ENCODE peak calls at places on chromosomes 7 and 10, in seven cellular contexts. One of them, this sample, is unnamed.

GRCh38 chr7:151923097-151923876 is 33.0 kb upstream of the GALNTL5 start:
- DNase-seq in stimulated activated CD8-positive, alpha-beta memory T cell treated with anti-CD3 and anti-CD28 coated beads, Interleukin-4, amount 100 ng/mL, for 1 hour: no peak
- DNase-seq in gastrocnemius medialis: peak
- DNase-seq in Kasumi-1: no peak
- DNase-seq in renal cortical epithelial cell: no peak
- DNase-seq in H9: no peak
- DNase-seq in cardiac muscle cell: no peak
- DNase-seq in this sample: no peak

GRCh38 chr10:127928021-127928806 is 21.3 kb downstream of the PTPRE start:
- DNase-seq in stimulated activated CD8-positive, alpha-beta memory T cell treated with anti-CD3 and anti-CD28 coated beads, Interleukin-4, amount 100 ng/mL, for 1 hour: no peak
- DNase-seq in Kasumi-1: no peak
- DNase-seq in gastrocnemius medialis: no peak
- DNase-seq in renal cortical epithelial cell: peak
- DNase-seq in H9: no peak
- DNase-seq in cardiac muscle cell: no peak
- DNase-seq in this sample: no peak

GRCh38 chr7:921581-922333 is 32.7 kb downstream of the ADAP1 start:
- DNase-seq in Kasumi-1: no peak
- DNase-seq in H9: no peak
- DNase-seq in renal cortical epithelial cell: no peak
- DNase-seq in cardiac muscle cell: no peak
- DNase-seq in gastrocnemius medialis: peak
- DNase-seq in stimulated activated CD8-positive, alpha-beta memory T cell treated with anti-CD3 and anti-CD28 coated beads, Interleukin-4, amount 100 ng/mL, for 1 hour: no peak
- DNase-seq in this sample: peak

GRCh38 chr10:12704488-12704887 is 297.0 kb downstream of the CCDC3 start:
- DNase-seq in stimulated activated CD8-positive, alpha-beta memory T cell treated with anti-CD3 and anti-CD28 coated beads, Interleukin-4, amount 100 ng/mL, for 1 hour: no peak
- DNase-seq in renal cortical epithelial cell: no peak
- DNase-seq in H9: no peak
- DNase-seq in cardiac muscle cell: no peak
- DNase-seq in Kasumi-1: no peak
- DNase-seq in gastrocnemius medialis: no peak
- DNase-seq in this sample: no peak

GRCh38 chr7:104807676-104808075 is 206.3 kb upstream of the KMT2E start:
- DNase-seq in stimulated activated CD8-positive, alpha-beta memory T cell treated with anti-CD3 and anti-CD28 coated beads, Interleukin-4, amount 100 ng/mL, for 1 hour: no peak
- DNase-seq in cardiac muscle cell: no peak
- DNase-seq in Kasumi-1: no peak
- DNase-seq in gastrocnemius medialis: no peak
- DNase-seq in renal cortical epithelial cell: no peak
- DNase-seq in H9: no peak
- DNase-seq in this sample: no peak

GRCh38 chr7:152925412-152926147 is 166.0 kb downstream of the ACTR3B start:
- DNase-seq in Kasumi-1: no peak
- DNase-seq in renal cortical epithelial cell: no peak
- DNase-seq in stimulated activated CD8-positive, alpha-beta memory T cell treated with anti-CD3 and anti-CD28 coated beads, Interleukin-4, amount 100 ng/mL, for 1 hour: no peak
- DNase-seq in gastrocnemius medialis: no peak
- DNase-seq in cardiac muscle cell: peak
- DNase-seq in H9: peak
- DNase-seq in this sample: no peak

GRCh38 chr10:46046261-46046660 is at the start of gene MSMB:
- DNase-seq in stimulated activated CD8-positive, alpha-beta memory T cell treated with anti-CD3 and anti-CD28 coated beads, Interleukin-4, amount 100 ng/mL, for 1 hour: no peak
- DNase-seq in renal cortical epithelial cell: no peak
- DNase-seq in cardiac muscle cell: no peak
- DNase-seq in Kasumi-1: no peak
- DNase-seq in gastrocnemius medialis: no peak
- DNase-seq in H9: no peak
- DNase-seq in this sample: no peak

GRCh38 chr7:90988996-90989765 is 275.1 kb upstream of the FZD1 start:
- DNase-seq in cardiac muscle cell: no peak
- DNase-seq in renal cortical epithelial cell: no peak
- DNase-seq in H9: no peak
- DNase-seq in stimulated activated CD8-positive, alpha-beta memory T cell treated with anti-CD3 and anti-CD28 coated beads, Interleukin-4, amount 100 ng/mL, for 1 hour: no peak
- DNase-seq in Kasumi-1: no peak
- DNase-seq in gastrocnemius medialis: no peak
- DNase-seq in this sample: no peak

GRCh38 chr10:31650010-31650409 is 278.6 kb downstream of the ARHGAP12 start:
- DNase-seq in Kasumi-1: no peak
- DNase-seq in stimulated activated CD8-positive, alpha-beta memory T cell treated with anti-CD3 and anti-CD28 coated beads, Interleukin-4, amount 100 ng/mL, for 1 hour: no peak
- DNase-seq in H9: no peak
- DNase-seq in cardiac muscle cell: no peak
- DNase-seq in renal cortical epithelial cell: peak
- DNase-seq in gastrocnemius medialis: peak
- DNase-seq in this sample: peak

GRCh38 chr10:92801978-92802872 is 46.1 kb upstream of the EXOC6 start:
- DNase-seq in Kasumi-1: peak
- DNase-seq in H9: no peak
- DNase-seq in gastrocnemius medialis: no peak
- DNase-seq in renal cortical epithelial cell: no peak
- DNase-seq in stimulated activated CD8-positive, alpha-beta memory T cell treated with anti-CD3 and anti-CD28 coated beads, Interleukin-4, amount 100 ng/mL, for 1 hour: no peak
- DNase-seq in cardiac muscle cell: no peak
- DNase-seq in this sample: no peak

GRCh38 chr7:93623816-93624215 is 49.3 kb upstream of the CALCR start:
- DNase-seq in renal cortical epithelial cell: no peak
- DNase-seq in stimulated activated CD8-positive, alpha-beta memory T cell treated with anti-CD3 and anti-CD28 coated beads, Interleukin-4, amount 100 ng/mL, for 1 hour: no peak
- DNase-seq in cardiac muscle cell: no peak
- DNase-seq in gastrocnemius medialis: no peak
- DNase-seq in H9: no peak
- DNase-seq in Kasumi-1: no peak
- DNase-seq in this sample: no peak

GRCh38 chr10:70106958-70107791 is 25.4 kb downstream of the AIFM2 start:
- DNase-seq in H9: peak
- DNase-seq in Kasumi-1: peak
- DNase-seq in gastrocnemius medialis: no peak
- DNase-seq in renal cortical epithelial cell: no peak
- DNase-seq in cardiac muscle cell: peak
- DNase-seq in stimulated activated CD8-positive, alpha-beta memory T cell treated with anti-CD3 and anti-CD28 coated beads, Interleukin-4, amount 100 ng/mL, for 1 hour: no peak
- DNase-seq in this sample: no peak

GRCh38 chr7:48680996-48681395 is 243.4 kb upstream of the CDC14C start:
- DNase-seq in Kasumi-1: no peak
- DNase-seq in stimulated activated CD8-positive, alpha-beta memory T cell treated with anti-CD3 and anti-CD28 coated beads, Interleukin-4, amount 100 ng/mL, for 1 hour: no peak
- DNase-seq in renal cortical epithelial cell: peak
- DNase-seq in gastrocnemius medialis: no peak
- DNase-seq in H9: no peak
- DNase-seq in cardiac muscle cell: peak
- DNase-seq in this sample: no peak

GRCh38 chr10:100847440-100847839 is 65.3 kb upstream of the SLF2 start:
- DNase-seq in gastrocnemius medialis: no peak
- DNase-seq in H9: no peak
- DNase-seq in cardiac muscle cell: no peak
- DNase-seq in stimulated activated CD8-positive, alpha-beta memory T cell treated with anti-CD3 and anti-CD28 coated beads, Interleukin-4, amount 100 ng/mL, for 1 hour: no peak
- DNase-seq in Kasumi-1: no peak
- DNase-seq in renal cortical epithelial cell: no peak
- DNase-seq in this sample: no peak

GRCh38 chr10:30581779-30582380 is 47.7 kb downstream of the LYZL2 start:
- DNase-seq in stimulated activated CD8-positive, alpha-beta memory T cell treated with anti-CD3 and anti-CD28 coated beads, Interleukin-4, amount 100 ng/mL, for 1 hour: no peak
- DNase-seq in cardiac muscle cell: peak
- DNase-seq in Kasumi-1: peak
- DNase-seq in renal cortical epithelial cell: peak
- DNase-seq in H9: peak
- DNase-seq in gastrocnemius medialis: no peak
- DNase-seq in this sample: peak

GRCh38 chr7:112938895-112939588 is 147.6 kb downstream of the GPR85 start:
- DNase-seq in renal cortical epithelial cell: peak
- DNase-seq in gastrocnemius medialis: no peak
- DNase-seq in stimulated activated CD8-positive, alpha-beta memory T cell treated with anti-CD3 and anti-CD28 coated beads, Interleukin-4, amount 100 ng/mL, for 1 hour: peak
- DNase-seq in cardiac muscle cell: peak
- DNase-seq in Kasumi-1: peak
- DNase-seq in H9: peak
- DNase-seq in this sample: peak